ENCODE peak calls at places on chromosomes 6 and 20, in five cellular contexts. One of them, this sample, is unnamed.

GRCh38 chr6:42766163-42766670 is 15.6 kb upstream of the BICRAL start:
- DNase-seq in substantia nigra: no peak
- DNase-seq in EL: peak
- DNase-seq in stimulated activated CD4-positive, alpha-beta T cell treated with anti-CD3 and anti-CD28 coated beads, Interleukin-4, amount 100 ng/mL, for 48 hours: no peak
- DNase-seq in pancreas: no peak
- DNase-seq in this sample: no peak

GRCh38 chr6:95133578-95133977 is 443.8 kb upstream of the MANEA start:
- DNase-seq in substantia nigra: no peak
- DNase-seq in EL: no peak
- DNase-seq in stimulated activated CD4-positive, alpha-beta T cell treated with anti-CD3 and anti-CD28 coated beads, Interleukin-4, amount 100 ng/mL, for 48 hours: no peak
- DNase-seq in pancreas: no peak
- DNase-seq in this sample: no peak

GRCh38 chr6:128807577-128807976 is 75.4 kb upstream of the LAMA2 start:
- DNase-seq in substantia nigra: no peak
- DNase-seq in EL: peak
- DNase-seq in stimulated activated CD4-positive, alpha-beta T cell treated with anti-CD3 and anti-CD28 coated beads, Interleukin-4, amount 100 ng/mL, for 48 hours: no peak
- DNase-seq in pancreas: no peak
- DNase-seq in this sample: no peak

GRCh38 chr20:30811896-30812671 is 445.4 kb upstream of the DEFB115 start:
- DNase-seq in substantia nigra: no peak
- DNase-seq in EL: peak
- DNase-seq in stimulated activated CD4-positive, alpha-beta T cell treated with anti-CD3 and anti-CD28 coated beads, Interleukin-4, amount 100 ng/mL, for 48 hours: no peak
- DNase-seq in pancreas: no peak
- DNase-seq in this sample: peak

GRCh38 chr6:28343898-28344677 is 5.7 kb upstream of the ZKSCAN3 start:
- DNase-seq in substantia nigra: no peak
- DNase-seq in EL: no peak
- DNase-seq in stimulated activated CD4-positive, alpha-beta T cell treated with anti-CD3 and anti-CD28 coated beads, Interleukin-4, amount 100 ng/mL, for 48 hours: no peak
- DNase-seq in pancreas: no peak
- DNase-seq in this sample: no peak

GRCh38 chr20:32823078-32823477 is 3.3 kb downstream of the MAPRE1 start:
- DNase-seq in substantia nigra: no peak
- DNase-seq in EL: peak
- DNase-seq in stimulated activated CD4-positive, alpha-beta T cell treated with anti-CD3 and anti-CD28 coated beads, Interleukin-4, amount 100 ng/mL, for 48 hours: peak
- DNase-seq in pancreas: no peak
- DNase-seq in this sample: no peak

GRCh38 chr6:4543596-4543995 is 232.6 kb upstream of the CDYL start:
- DNase-seq in substantia nigra: no peak
- DNase-seq in EL: no peak
- DNase-seq in stimulated activated CD4-positive, alpha-beta T cell treated with anti-CD3 and anti-CD28 coated beads, Interleukin-4, amount 100 ng/mL, for 48 hours: no peak
- DNase-seq in pancreas: no peak
- DNase-seq in this sample: no peak

GRCh38 chr20:19802492-19803158 is 44.6 kb downstream of the RIN2 start:
- DNase-seq in substantia nigra: no peak
- DNase-seq in EL: peak
- DNase-seq in stimulated activated CD4-positive, alpha-beta T cell treated with anti-CD3 and anti-CD28 coated beads, Interleukin-4, amount 100 ng/mL, for 48 hours: no peak
- DNase-seq in pancreas: no peak
- DNase-seq in this sample: no peak

GRCh38 chr6:83462524-83462923 is 31.7 kb upstream of the ME1 start:
- DNase-seq in substantia nigra: no peak
- DNase-seq in EL: no peak
- DNase-seq in stimulated activated CD4-positive, alpha-beta T cell treated with anti-CD3 and anti-CD28 coated beads, Interleukin-4, amount 100 ng/mL, for 48 hours: no peak
- DNase-seq in pancreas: no peak
- DNase-seq in this sample: no peak

GRCh38 chr6:138572200-138572875 is 73.0 kb upstream of the NHSL1 start:
- DNase-seq in substantia nigra: no peak
- DNase-seq in EL: peak
- DNase-seq in stimulated activated CD4-positive, alpha-beta T cell treated with anti-CD3 and anti-CD28 coated beads, Interleukin-4, amount 100 ng/mL, for 48 hours: no peak
- DNase-seq in pancreas: peak
- DNase-seq in this sample: peak

GRCh38 chr20:45445805-45446562 is 23.6 kb upstream of the WFDC2 start:
- DNase-seq in substantia nigra: no peak
- DNase-seq in EL: peak
- DNase-seq in stimulated activated CD4-positive, alpha-beta T cell treated with anti-CD3 and anti-CD28 coated beads, Interleukin-4, amount 100 ng/mL, for 48 hours: peak
- DNase-seq in pancreas: no peak
- DNase-seq in this sample: no peak

GRCh38 chr6:108989700-108990099 is 104.9 kb downstream of the SESN1 start:
- DNase-seq in substantia nigra: no peak
- DNase-seq in EL: no peak
- DNase-seq in stimulated activated CD4-positive, alpha-beta T cell treated with anti-CD3 and anti-CD28 coated beads, Interleukin-4, amount 100 ng/mL, for 48 hours: no peak
- DNase-seq in pancreas: no peak
- DNase-seq in this sample: no peak

GRCh38 chr6:55069132-55069781 is 105.1 kb upstream of the HCRTR2 start:
- DNase-seq in substantia nigra: peak
- DNase-seq in EL: peak
- DNase-seq in stimulated activated CD4-positive, alpha-beta T cell treated with anti-CD3 and anti-CD28 coated beads, Interleukin-4, amount 100 ng/mL, for 48 hours: no peak
- DNase-seq in pancreas: no peak
- DNase-seq in this sample: no peak

GRCh38 chr6:79070206-79070825 is 7.7 kb downstream of the PHIP start:
- DNase-seq in substantia nigra: no peak
- DNase-seq in EL: peak
- DNase-seq in stimulated activated CD4-positive, alpha-beta T cell treated with anti-CD3 and anti-CD28 coated beads, Interleukin-4, amount 100 ng/mL, for 48 hours: no peak
- DNase-seq in pancreas: no peak
- DNase-seq in this sample: no peak

GRCh38 chr6:43990627-43991619 is 136.3 kb downstream of the MRPL14 start:
- DNase-seq in substantia nigra: no peak
- DNase-seq in EL: peak
- DNase-seq in stimulated activated CD4-positive, alpha-beta T cell treated with anti-CD3 and anti-CD28 coated beads, Interleukin-4, amount 100 ng/mL, for 48 hours: no peak
- DNase-seq in pancreas: peak
- DNase-seq in this sample: peak

GRCh38 chr6:144295981-144296767 is 11.0 kb downstream of the UTRN start:
- DNase-seq in substantia nigra: no peak
- DNase-seq in EL: no peak
- DNase-seq in stimulated activated CD4-positive, alpha-beta T cell treated with anti-CD3 and anti-CD28 coated beads, Interleukin-4, amount 100 ng/mL, for 48 hours: no peak
- DNase-seq in pancreas: no peak
- DNase-seq in this sample: no peak

GRCh38 chr20:59775221-59776055 is 158.0 kb downstream of the SYCP2 start:
- DNase-seq in substantia nigra: no peak
- DNase-seq in EL: no peak
- DNase-seq in stimulated activated CD4-positive, alpha-beta T cell treated with anti-CD3 and anti-CD28 coated beads, Interleukin-4, amount 100 ng/mL, for 48 hours: no peak
- DNase-seq in pancreas: no peak
- DNase-seq in this sample: peak

GRCh38 chr6:17098538-17098937 is 3.3 kb upstream of the STMND1 start:
- DNase-seq in substantia nigra: no peak
- DNase-seq in EL: peak
- DNase-seq in stimulated activated CD4-positive, alpha-beta T cell treated with anti-CD3 and anti-CD28 coated beads, Interleukin-4, amount 100 ng/mL, for 48 hours: no peak
- DNase-seq in pancreas: no peak
- DNase-seq in this sample: no peak

GRCh38 chr6:30644769-30645168 is 2.2 kb upstream of the C6orf136 start:
- DNase-seq in substantia nigra: no peak
- DNase-seq in EL: no peak
- DNase-seq in stimulated activated CD4-positive, alpha-beta T cell treated with anti-CD3 and anti-CD28 coated beads, Interleukin-4, amount 100 ng/mL, for 48 hours: no peak
- DNase-seq in pancreas: no peak
- DNase-seq in this sample: no peak

GRCh38 chr6:155509743-155510475 is 54.3 kb upstream of the NOX3 start:
- DNase-seq in substantia nigra: no peak
- DNase-seq in EL: no peak
- DNase-seq in stimulated activated CD4-positive, alpha-beta T cell treated with anti-CD3 and anti-CD28 coated beads, Interleukin-4, amount 100 ng/mL, for 48 hours: no peak
- DNase-seq in pancreas: no peak
- DNase-seq in this sample: no peak

GRCh38 chr6:35016417-35017221 is 124.5 kb downstream of the TCP11 start:
- DNase-seq in substantia nigra: no peak
- DNase-seq in EL: peak
- DNase-seq in stimulated activated CD4-positive, alpha-beta T cell treated with anti-CD3 and anti-CD28 coated beads, Interleukin-4, amount 100 ng/mL, for 48 hours: no peak
- DNase-seq in pancreas: no peak
- DNase-seq in this sample: no peak

GRCh38 chr6:56954389-56955170 is at the start of gene BEND6:
- DNase-seq in substantia nigra: peak
- DNase-seq in EL: peak
- DNase-seq in stimulated activated CD4-positive, alpha-beta T cell treated with anti-CD3 and anti-CD28 coated beads, Interleukin-4, amount 100 ng/mL, for 48 hours: peak
- DNase-seq in pancreas: peak
- DNase-seq in this sample: peak

GRCh38 chr20:37615507-37616425 is 78.1 kb upstream of the CTNNBL1 start:
- DNase-seq in substantia nigra: no peak
- DNase-seq in EL: no peak
- DNase-seq in stimulated activated CD4-positive, alpha-beta T cell treated with anti-CD3 and anti-CD28 coated beads, Interleukin-4, amount 100 ng/mL, for 48 hours: peak
- DNase-seq in pancreas: no peak
- DNase-seq in this sample: no peak

GRCh38 chr6:6676910-6677441 is 88.5 kb downstream of the LY86 start:
- DNase-seq in substantia nigra: peak
- DNase-seq in EL: peak
- DNase-seq in stimulated activated CD4-positive, alpha-beta T cell treated with anti-CD3 and anti-CD28 coated beads, Interleukin-4, amount 100 ng/mL, for 48 hours: peak
- DNase-seq in pancreas: peak
- DNase-seq in this sample: peak

GRCh38 chr6:150747155-150747554 is 118.3 kb upstream of the MTHFD1L start:
- DNase-seq in substantia nigra: no peak
- DNase-seq in EL: no peak
- DNase-seq in stimulated activated CD4-positive, alpha-beta T cell treated with anti-CD3 and anti-CD28 coated beads, Interleukin-4, amount 100 ng/mL, for 48 hours: no peak
- DNase-seq in pancreas: no peak
- DNase-seq in this sample: no peak

GRCh38 chr20:45649312-45649863 is 18.3 kb upstream of the WFDC9 start:
- DNase-seq in substantia nigra: no peak
- DNase-seq in EL: no peak
- DNase-seq in stimulated activated CD4-positive, alpha-beta T cell treated with anti-CD3 and anti-CD28 coated beads, Interleukin-4, amount 100 ng/mL, for 48 hours: no peak
- DNase-seq in pancreas: no peak
- DNase-seq in this sample: no peak

GRCh38 chr6:126947070-126947469 is 171.4 kb upstream of the RSPO3 start:
- DNase-seq in substantia nigra: no peak
- DNase-seq in EL: no peak
- DNase-seq in stimulated activated CD4-positive, alpha-beta T cell treated with anti-CD3 and anti-CD28 coated beads, Interleukin-4, amount 100 ng/mL, for 48 hours: no peak
- DNase-seq in pancreas: no peak
- DNase-seq in this sample: no peak

GRCh38 chr6:79605061-79605460 is 26.1 kb upstream of the SH3BGRL2 start:
- DNase-seq in substantia nigra: no peak
- DNase-seq in EL: peak
- DNase-seq in stimulated activated CD4-positive, alpha-beta T cell treated with anti-CD3 and anti-CD28 coated beads, Interleukin-4, amount 100 ng/mL, for 48 hours: no peak
- DNase-seq in pancreas: no peak
- DNase-seq in this sample: no peak

GRCh38 chr6:33126101-33126714 is 50.4 kb downstream of the HLA-DPB1 start:
- DNase-seq in substantia nigra: peak
- DNase-seq in EL: peak
- DNase-seq in stimulated activated CD4-positive, alpha-beta T cell treated with anti-CD3 and anti-CD28 coated beads, Interleukin-4, amount 100 ng/mL, for 48 hours: peak
- DNase-seq in pancreas: peak
- DNase-seq in this sample: peak

GRCh38 chr6:150072201-150072600 is 3.3 kb upstream of the ULBP3 start:
- DNase-seq in substantia nigra: no peak
- DNase-seq in EL: peak
- DNase-seq in stimulated activated CD4-positive, alpha-beta T cell treated with anti-CD3 and anti-CD28 coated beads, Interleukin-4, amount 100 ng/mL, for 48 hours: no peak
- DNase-seq in pancreas: peak
- DNase-seq in this sample: peak

GRCh38 chr20:62065669-62066338 is at the start of gene TAF4:
- DNase-seq in substantia nigra: peak
- DNase-seq in EL: peak
- DNase-seq in stimulated activated CD4-positive, alpha-beta T cell treated with anti-CD3 and anti-CD28 coated beads, Interleukin-4, amount 100 ng/mL, for 48 hours: peak
- DNase-seq in pancreas: peak
- DNase-seq in this sample: peak

GRCh38 chr6:74534485-74535211 is 671.2 kb downstream of the COL12A1 start:
- DNase-seq in substantia nigra: no peak
- DNase-seq in EL: peak
- DNase-seq in stimulated activated CD4-positive, alpha-beta T cell treated with anti-CD3 and anti-CD28 coated beads, Interleukin-4, amount 100 ng/mL, for 48 hours: no peak
- DNase-seq in pancreas: no peak
- DNase-seq in this sample: no peak

GRCh38 chr20:41428285-41428684 is 61.7 kb upstream of the EMILIN3 start:
- DNase-seq in substantia nigra: no peak
- DNase-seq in EL: peak
- DNase-seq in stimulated activated CD4-positive, alpha-beta T cell treated with anti-CD3 and anti-CD28 coated beads, Interleukin-4, amount 100 ng/mL, for 48 hours: no peak
- DNase-seq in pancreas: no peak
- DNase-seq in this sample: no peak

GRCh38 chr6:82589509-82590206 is 226.0 kb downstream of the TPBG start:
- DNase-seq in substantia nigra: no peak
- DNase-seq in EL: peak
- DNase-seq in stimulated activated CD4-positive, alpha-beta T cell treated with anti-CD3 and anti-CD28 coated beads, Interleukin-4, amount 100 ng/mL, for 48 hours: peak
- DNase-seq in pancreas: no peak
- DNase-seq in this sample: no peak

GRCh38 chr6:113092795-113093194 is 745.7 kb downstream of the RFPL4B start:
- DNase-seq in substantia nigra: no peak
- DNase-seq in EL: no peak
- DNase-seq in stimulated activated CD4-positive, alpha-beta T cell treated with anti-CD3 and anti-CD28 coated beads, Interleukin-4, amount 100 ng/mL, for 48 hours: no peak
- DNase-seq in pancreas: no peak
- DNase-seq in this sample: no peak

GRCh38 chr6:89970609-89971337 is 76.5 kb downstream of the GJA10 start:
- DNase-seq in substantia nigra: no peak
- DNase-seq in EL: peak
- DNase-seq in stimulated activated CD4-positive, alpha-beta T cell treated with anti-CD3 and anti-CD28 coated beads, Interleukin-4, amount 100 ng/mL, for 48 hours: no peak
- DNase-seq in pancreas: no peak
- DNase-seq in this sample: no peak

GRCh38 chr6:111243095-111243494 is 155.8 kb downstream of the SLC16A10 start:
- DNase-seq in substantia nigra: no peak
- DNase-seq in EL: no peak
- DNase-seq in stimulated activated CD4-positive, alpha-beta T cell treated with anti-CD3 and anti-CD28 coated beads, Interleukin-4, amount 100 ng/mL, for 48 hours: no peak
- DNase-seq in pancreas: no peak
- DNase-seq in this sample: no peak

This sample was measured in left lung.